ENCODE peak calls at places on chromosomes 7 and 10, in ten cellular contexts. N, Y, W, Z, S, P, R, K, U and M are unnamed samples.

GRCh38 chr10:101828734-101829551 is 10.7 kb upstream of the OGA start:
- DNase-seq in R (no peak), U (no peak), S (peak), P (peak), W (no peak), Z (no peak), K (no peak), Y (peak), N (no peak), M (no peak)

GRCh38 chr10:90847436-90847835 is 10.4 kb downstream of the HTR7 start:
- DNase-seq in W (no peak), R (no peak), S (no peak), U (no peak), Z (no peak), K (no peak), N (no peak), Y (no peak), P (no peak), M (peak)

GRCh38 chr7:148661471-148661870 is 37.2 kb upstream of the CUL1 start:
- DNase-seq in U (no peak), W (no peak), K (no peak), Y (no peak), N (no peak), P (no peak), Z (no peak), S (no peak), R (no peak), M (no peak)

GRCh38 chr7:123538897-123539296 is 4.5 kb upstream of the IQUB start:
- DNase-seq in Y (no peak), U (no peak), P (no peak), K (no peak), N (no peak), S (no peak), W (no peak), Z (no peak), R (no peak), M (no peak)

GRCh38 chr7:23520582-23520981 is 11.2 kb downstream of the TRA2A start:
- DNase-seq in S (no peak), U (no peak), K (no peak), R (no peak), Y (no peak), N (no peak), Z (no peak), P (no peak), W (no peak), M (no peak)

GRCh38 chr10:11741608-11742007 is 574 bp upstream of the ECHDC3 start:
- DNase-seq in S (no peak), Z (no peak), N (no peak), R (no peak), U (no peak), Y (no peak), W (no peak), K (no peak), P (peak), M (no peak)

GRCh38 chr7:997404-998395 is 14.7 kb downstream of the CYP2W1 start:
- DNase-seq in R (no peak), K (no peak), N (no peak), W (no peak), S (no peak), Z (no peak), U (no peak), P (no peak), Y (no peak), M (peak)

GRCh38 chr10:69955897-69956832 is 96.5 kb upstream of the MACROH2A2 start:
- DNase-seq in W (no peak), Z (no peak), K (no peak), U (no peak), N (no peak), R (no peak), P (peak), Y (no peak), S (peak), M (no peak)

GRCh38 chr10:71771821-71772617 is 1.3 kb downstream of the VSIR start:
- DNase-seq in S (peak), Y (no peak), U (no peak), N (peak), W (peak), K (peak), P (no peak), R (no peak), Z (no peak), M (peak)

GRCh38 chr10:11234857-11235640 is 217.4 kb downstream of the CELF2 start:
- DNase-seq in W (no peak), P (no peak), Z (no peak), U (no peak), N (no peak), S (no peak), R (no peak), K (no peak), Y (no peak), M (no peak)

GRCh38 chr7:135385209-135385608 is 124.7 kb downstream of the CNOT4 start:
- DNase-seq in Z (no peak), N (peak), R (peak), W (no peak), S (no peak), Y (peak), U (no peak), K (no peak), P (no peak), M (peak)

GRCh38 chr10:63703113-63703670 is 182.0 kb downstream of the REEP3 start:
- DNase-seq in U (no peak), Y (no peak), W (no peak), N (no peak), K (no peak), Z (no peak), R (peak), P (no peak), S (no peak), M (no peak)

GRCh38 chr7:94632338-94633024 is 23.5 kb downstream of the SGCE start:
- DNase-seq in W (no peak), N (peak), S (no peak), Z (no peak), Y (no peak), R (peak), U (no peak), P (no peak), K (no peak), M (peak)

GRCh38 chr10:125160856-125161569 is 650 bp upstream of the CTBP2 start:
- DNase-seq in Y (peak), Z (no peak), P (peak), K (no peak), S (peak), R (peak), W (peak), U (peak), N (peak), M (peak)

GRCh38 chr10:68871731-68872342 is 29.3 kb upstream of the DDX50 start:
- DNase-seq in U (no peak), N (no peak), S (no peak), Y (no peak), P (no peak), W (no peak), Z (no peak), K (no peak), R (peak), M (peak)